ENCODE peak calls at places on chromosomes 7 and 10, in six cellular contexts. H, D, Q, N, F and I are unnamed samples.

GRCh38 chr10:79148452-79149344 is 79.9 kb downstream of the ZMIZ1 start:
- DNase-seq in H (no peak), D (no peak), Q (peak), N (peak), F (peak), I (no peak)

GRCh38 chr10:123139521-123140163 is 3.9 kb downstream of the HMX3 start:
- DNase-seq in H (no peak), D (peak), Q (no peak), N (no peak), F (no peak), I (peak)

GRCh38 chr10:17227367-17228080 is 517 bp upstream of the VIM start:
- DNase-seq in H (no peak), D (no peak), Q (no peak), N (no peak), F (peak), I (no peak)

GRCh38 chr7:68492359-68492690 is 1106.0 kb upstream of the AUTS2 start:
- DNase-seq in H (no peak), D (no peak), Q (no peak), N (no peak), F (no peak), I (no peak)

GRCh38 chr10:23461557-23461956 is 22.7 kb downstream of the OTUD1 start:
- DNase-seq in H (no peak), D (no peak), Q (no peak), N (no peak), F (no peak), I (no peak)

GRCh38 chr10:68542046-68542445 is 14.7 kb upstream of the SLC25A16 start:
- DNase-seq in H (no peak), D (no peak), Q (no peak), N (no peak), F (no peak), I (no peak)

GRCh38 chr7:24143547-24143946 is 140.4 kb upstream of the NPY start:
- DNase-seq in H (no peak), D (no peak), Q (no peak), N (no peak), F (peak), I (no peak)

GRCh38 chr7:151711906-151712771 is 164.8 kb downstream of the PRKAG2 start:
- DNase-seq in H (no peak), D (no peak), Q (no peak), N (no peak), F (no peak), I (no peak)

GRCh38 chr10:1157615-1157933 is 101.4 kb downstream of the WDR37 start:
- DNase-seq in H (no peak), D (no peak), Q (no peak), N (no peak), F (no peak), I (no peak)